ENCODE peak calls at places on chromosomes 4 and X, in six cellular contexts. N, U, C, W, Y and X are unnamed samples.

GRCh38 chrX:101407167-101407747 is 468 bp downstream of the GLA start:
- DNase-seq in N (no peak), U (peak), C (no peak), W (no peak), Y (no peak), X (no peak)

GRCh38 chr4:27684501-27685077 is 823.9 kb downstream of the STIM2 start:
- DNase-seq in N (peak), U (peak), C (peak), W (peak), Y (peak), X (peak)

GRCh38 chr4:90727938-90728337 is 600.7 kb downstream of the CCSER1 start:
- DNase-seq in N (no peak), U (no peak), C (no peak), W (no peak), Y (no peak), X (no peak)

GRCh38 chr4:768995-769394 is 56.9 kb downstream of the CPLX1 start:
- DNase-seq in N (no peak), U (no peak), C (no peak), W (no peak), Y (no peak), X (no peak)

GRCh38 chr4:29081230-29081955 is 1638.8 kb upstream of the PCDH7 start:
- DNase-seq in N (no peak), U (no peak), C (no peak), W (peak), Y (peak), X (peak)

GRCh38 chr4:3071811-3072210 is 2.5 kb downstream of the HTT-AS start:
- DNase-seq in N (no peak), U (no peak), C (no peak), W (peak), Y (peak), X (no peak)

GRCh38 chrX:151596282-151596681 is 32.8 kb downstream of the PASD1 start:
- DNase-seq in N (no peak), U (peak), C (no peak), W (no peak), Y (no peak), X (no peak)

GRCh38 chrX:151359931-151360871 is 36.8 kb upstream of the VMA21 start:
- DNase-seq in N (no peak), U (peak), C (no peak), W (peak), Y (peak), X (peak)

GRCh38 chrX:9341305-9342201 is 123.3 kb upstream of the TBL1X start:
- DNase-seq in N (no peak), U (peak), C (peak), W (peak), Y (peak), X (no peak)

GRCh38 chr4:83179205-83179604 is 64.7 kb upstream of the PLAC8 start:
- DNase-seq in N (no peak), U (no peak), C (no peak), W (no peak), Y (no peak), X (no peak)

GRCh38 chr4:174713821-174714220 is 115.2 kb downstream of the GLRA3 start:
- DNase-seq in N (no peak), U (peak), C (no peak), W (no peak), Y (peak), X (no peak)

GRCh38 chr4:85837334-85837733 is 362.4 kb downstream of the ARHGAP24 start:
- DNase-seq in N (no peak), U (no peak), C (no peak), W (peak), Y (no peak), X (no peak)

GRCh38 chr4:102585329-102585728 is 84.2 kb downstream of the NFKB1 start:
- DNase-seq in N (no peak), U (no peak), C (no peak), W (no peak), Y (no peak), X (no peak)

GRCh38 chr4:22625301-22625700 is 67.4 kb upstream of the GBA3 start:
- DNase-seq in N (no peak), U (no peak), C (no peak), W (no peak), Y (peak), X (no peak)